ENCODE peak calls at places on chromosomes 5 and 9, in six cellular contexts. One of them, this sample, is unnamed.

GRCh38 chr9:129289131-129289731 is 111.2 kb upstream of the IER5L start:
- DNase-seq in adrenal gland: no peak
- DNase-seq in prostate gland: no peak
- DNase-seq in left ventricle myocardium inferior: no peak
- DNase-seq in CD8-positive, alpha-beta memory T cell: no peak
- DNase-seq in psoas muscle: peak; percentile 23
- DNase-seq in this sample: no peak

GRCh38 chr9:68538200-68538599 is 2.5 kb downstream of the TMEM252 start:
- DNase-seq in adrenal gland: peak; percentile 48
- DNase-seq in CD8-positive, alpha-beta memory T cell: no peak
- DNase-seq in psoas muscle: peak; percentile 70
- DNase-seq in left ventricle myocardium inferior: no peak
- DNase-seq in prostate gland: no peak
- DNase-seq in this sample: no peak

GRCh38 chr9:89309166-89309565 is 1.8 kb upstream of the CKS2 start:
- DNase-seq in left ventricle myocardium inferior: no peak
- DNase-seq in adrenal gland: no peak
- DNase-seq in CD8-positive, alpha-beta memory T cell: no peak
- DNase-seq in prostate gland: no peak
- DNase-seq in psoas muscle: no peak
- DNase-seq in this sample: no peak

GRCh38 chr9:136522354-136523237 is 23.3 kb downstream of the NOTCH1 start:
- DNase-seq in prostate gland: no peak
- DNase-seq in adrenal gland: no peak
- DNase-seq in psoas muscle: no peak
- DNase-seq in CD8-positive, alpha-beta memory T cell: no peak
- DNase-seq in left ventricle myocardium inferior: no peak
- DNase-seq in this sample: peak; percentile 49

GRCh38 chr5:156124713-156125112 is 202.3 kb upstream of the SGCD start:
- DNase-seq in adrenal gland: no peak
- DNase-seq in prostate gland: no peak
- DNase-seq in left ventricle myocardium inferior: no peak
- DNase-seq in psoas muscle: no peak
- DNase-seq in CD8-positive, alpha-beta memory T cell: no peak
- DNase-seq in this sample: no peak

GRCh38 chr9:84781431-84781830 is 111.9 kb downstream of the NTRK2 start:
- DNase-seq in left ventricle myocardium inferior: no peak
- DNase-seq in adrenal gland: no peak
- DNase-seq in CD8-positive, alpha-beta memory T cell: no peak
- DNase-seq in prostate gland: no peak
- DNase-seq in psoas muscle: no peak
- DNase-seq in this sample: no peak

GRCh38 chr5:116571568-116572321 is 2.9 kb downstream of the SEMA6A start:
- DNase-seq in left ventricle myocardium inferior: no peak
- DNase-seq in psoas muscle: no peak
- DNase-seq in CD8-positive, alpha-beta memory T cell: no peak
- DNase-seq in prostate gland: no peak
- DNase-seq in adrenal gland: peak; percentile 38
- DNase-seq in this sample: no peak

GRCh38 chr9:19174127-19174921 is 47.0 kb upstream of the PLIN2 start:
- DNase-seq in adrenal gland: peak; percentile 72
- DNase-seq in CD8-positive, alpha-beta memory T cell: peak; percentile 40
- DNase-seq in prostate gland: peak; percentile 7
- DNase-seq in psoas muscle: peak; percentile 89
- DNase-seq in left ventricle myocardium inferior: peak; percentile 62
- DNase-seq in this sample: peak; percentile 56

GRCh38 chr9:115462623-115463022 is 344.7 kb upstream of the TNC start:
- DNase-seq in CD8-positive, alpha-beta memory T cell: no peak
- DNase-seq in adrenal gland: no peak
- DNase-seq in left ventricle myocardium inferior: no peak
- DNase-seq in prostate gland: no peak
- DNase-seq in psoas muscle: no peak
- DNase-seq in this sample: no peak

GRCh38 chr9:90967171-90967570 is 165.6 kb downstream of the SYK start:
- DNase-seq in psoas muscle: no peak
- DNase-seq in prostate gland: no peak
- DNase-seq in CD8-positive, alpha-beta memory T cell: no peak
- DNase-seq in left ventricle myocardium inferior: no peak
- DNase-seq in adrenal gland: no peak
- DNase-seq in this sample: no peak

GRCh38 chr5:56361398-56361797 is 128.3 kb upstream of the ANKRD55 start:
- DNase-seq in psoas muscle: no peak
- DNase-seq in CD8-positive, alpha-beta memory T cell: no peak
- DNase-seq in left ventricle myocardium inferior: no peak
- DNase-seq in prostate gland: no peak
- DNase-seq in adrenal gland: no peak
- DNase-seq in this sample: no peak

GRCh38 chr9:99737649-99738048 is 84.0 kb upstream of the NR4A3 start:
- DNase-seq in psoas muscle: no peak
- DNase-seq in prostate gland: no peak
- DNase-seq in adrenal gland: no peak
- DNase-seq in left ventricle myocardium inferior: no peak
- DNase-seq in CD8-positive, alpha-beta memory T cell: no peak
- DNase-seq in this sample: no peak

GRCh38 chr5:74465724-74466123 is 174.8 kb downstream of the ENC1 start:
- DNase-seq in adrenal gland: no peak
- DNase-seq in psoas muscle: no peak
- DNase-seq in prostate gland: no peak
- DNase-seq in left ventricle myocardium inferior: no peak
- DNase-seq in CD8-positive, alpha-beta memory T cell: no peak
- DNase-seq in this sample: no peak

GRCh38 chr5:175823731-175824525 is 47.5 kb upstream of the CPLX2 start:
- DNase-seq in prostate gland: no peak
- DNase-seq in left ventricle myocardium inferior: no peak
- DNase-seq in CD8-positive, alpha-beta memory T cell: no peak
- DNase-seq in adrenal gland: no peak
- DNase-seq in psoas muscle: no peak
- DNase-seq in this sample: no peak

GRCh38 chr9:68741751-68742730 is 37.0 kb downstream of the PIP5K1B start:
- DNase-seq in adrenal gland: no peak
- DNase-seq in left ventricle myocardium inferior: no peak
- DNase-seq in psoas muscle: no peak
- DNase-seq in prostate gland: no peak
- DNase-seq in CD8-positive, alpha-beta memory T cell: no peak
- DNase-seq in this sample: no peak

GRCh38 chr5:36145311-36145710 is 6.4 kb downstream of the LMBRD2 start:
- DNase-seq in left ventricle myocardium inferior: no peak
- DNase-seq in psoas muscle: no peak
- DNase-seq in CD8-positive, alpha-beta memory T cell: no peak
- DNase-seq in adrenal gland: no peak
- DNase-seq in prostate gland: no peak
- DNase-seq in this sample: no peak

GRCh38 chr5:15601274-15601673 is 101.3 kb downstream of the FBXL7 start:
- DNase-seq in CD8-positive, alpha-beta memory T cell: no peak
- DNase-seq in prostate gland: no peak
- DNase-seq in left ventricle myocardium inferior: no peak
- DNase-seq in adrenal gland: no peak
- DNase-seq in psoas muscle: no peak
- DNase-seq in this sample: no peak

GRCh38 chr9:72577212-72577753 is 55.9 kb downstream of the TMC1 start:
- DNase-seq in prostate gland: peak; percentile 60
- DNase-seq in CD8-positive, alpha-beta memory T cell: no peak
- DNase-seq in psoas muscle: no peak
- DNase-seq in left ventricle myocardium inferior: no peak
- DNase-seq in adrenal gland: peak; percentile 60
- DNase-seq in this sample: no peak

GRCh38 chr9:136728080-136728547 is 14.6 kb downstream of the LCN10 start:
- DNase-seq in left ventricle myocardium inferior: peak; percentile 94
- DNase-seq in psoas muscle: peak; percentile 96
- DNase-seq in CD8-positive, alpha-beta memory T cell: peak; percentile 86
- DNase-seq in prostate gland: peak; percentile 83
- DNase-seq in adrenal gland: peak; percentile 89
- DNase-seq in this sample: peak; percentile 92

GRCh38 chr9:89746385-89747116 is 141.7 kb downstream of the GADD45G start:
- DNase-seq in left ventricle myocardium inferior: peak; percentile 71
- DNase-seq in adrenal gland: no peak
- DNase-seq in prostate gland: no peak
- DNase-seq in psoas muscle: peak; percentile 74
- DNase-seq in CD8-positive, alpha-beta memory T cell: no peak
- DNase-seq in this sample: no peak

GRCh38 chr5:77087484-77088291 is 603 bp upstream of the ZBED3 start:
- DNase-seq in left ventricle myocardium inferior: peak; percentile 28
- DNase-seq in prostate gland: peak; percentile 32
- DNase-seq in CD8-positive, alpha-beta memory T cell: no peak
- DNase-seq in adrenal gland: peak; percentile 29
- DNase-seq in psoas muscle: no peak
- DNase-seq in this sample: peak; percentile 21

GRCh38 chr9:132239999-132240859 is 78.4 kb downstream of the NTNG2 start:
- DNase-seq in left ventricle myocardium inferior: no peak
- DNase-seq in adrenal gland: peak; percentile 46
- DNase-seq in CD8-positive, alpha-beta memory T cell: no peak
- DNase-seq in psoas muscle: peak; percentile 48
- DNase-seq in prostate gland: no peak
- DNase-seq in this sample: no peak

GRCh38 chr9:132238026-132238972 is 76.4 kb downstream of the NTNG2 start:
- DNase-seq in psoas muscle: no peak
- DNase-seq in CD8-positive, alpha-beta memory T cell: no peak
- DNase-seq in prostate gland: no peak
- DNase-seq in left ventricle myocardium inferior: no peak
- DNase-seq in adrenal gland: no peak
- DNase-seq in this sample: no peak

GRCh38 chr9:132239518-132239917 is 77.7 kb downstream of the NTNG2 start:
- DNase-seq in psoas muscle: no peak
- DNase-seq in CD8-positive, alpha-beta memory T cell: no peak
- DNase-seq in left ventricle myocardium inferior: no peak
- DNase-seq in prostate gland: no peak
- DNase-seq in adrenal gland: no peak
- DNase-seq in this sample: no peak

GRCh38 chr9:132237481-132237880 is 75.6 kb downstream of the NTNG2 start:
- DNase-seq in prostate gland: no peak
- DNase-seq in CD8-positive, alpha-beta memory T cell: no peak
- DNase-seq in left ventricle myocardium inferior: peak; percentile 38
- DNase-seq in psoas muscle: no peak
- DNase-seq in adrenal gland: peak; percentile 70
- DNase-seq in this sample: no peak

DNA sequence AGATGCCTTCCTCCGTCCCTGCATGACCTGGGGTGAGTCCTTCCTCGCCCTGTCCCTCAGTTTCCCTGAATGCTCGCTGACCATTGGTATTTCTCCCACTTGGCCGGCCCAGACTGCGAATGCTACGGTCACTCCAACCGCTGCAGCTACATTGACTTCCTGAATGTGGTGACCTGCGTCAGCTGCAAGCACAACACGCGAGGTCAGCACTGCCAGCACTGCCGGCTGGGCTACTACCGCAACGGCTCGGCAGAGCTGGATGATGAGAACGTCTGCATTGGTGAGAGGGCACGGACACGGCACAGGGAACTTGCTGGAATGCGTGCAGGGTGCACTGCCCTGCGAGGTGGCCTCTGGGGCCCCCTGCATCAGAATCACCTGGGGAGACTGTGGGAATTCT is 77.1 kb downstream of the NTNG2 start:
- DNase-seq in CD8-positive, alpha-beta memory T cell: no peak
- DNase-seq in left ventricle myocardium inferior: no peak
- DNase-seq in adrenal gland: no peak
- DNase-seq in prostate gland: no peak
- DNase-seq in psoas muscle: no peak
- DNase-seq in this sample: no peak
- H3K27me3 ChIP-seq in CD8-positive, alpha-beta memory T cell: no peaks in the 10 kb centered on the region
- H3K27me3 ChIP-seq in left ventricle myocardium inferior: peaks cover 12% of the 10 kb centered on the region
- H3K27me3 ChIP-seq in adrenal gland: no peaks in the 10 kb centered on the region
- H3K27me3 ChIP-seq in prostate gland: no peaks in the 10 kb centered on the region
- H3K27me3 ChIP-seq in psoas muscle: no peaks in the 10 kb centered on the region
- H3K27me3 ChIP-seq in this sample: peaks cover 37% of the 10 kb centered on the region

DNA sequence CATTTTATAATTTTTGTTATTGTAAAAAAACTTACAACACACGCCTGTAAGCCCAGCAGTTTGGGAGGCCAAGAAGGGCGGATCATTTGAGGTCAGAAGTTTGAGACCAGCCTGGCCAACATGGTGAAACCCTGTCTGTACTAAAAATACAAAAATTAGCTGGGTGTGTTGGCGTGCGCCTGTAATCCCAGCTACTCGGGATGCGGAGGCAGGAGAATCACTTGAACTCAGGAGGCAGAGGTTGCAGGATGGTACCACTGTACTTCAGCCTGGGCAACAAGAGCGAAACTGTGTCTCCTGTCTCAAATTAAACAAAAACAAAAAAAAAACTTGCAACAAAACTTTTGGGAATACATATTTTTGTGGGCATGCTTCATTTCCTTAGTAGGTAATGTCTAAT is 164.6 kb downstream of the CACNA1B start:
- DNase-seq in prostate gland: no peak
- DNase-seq in psoas muscle: no peak
- DNase-seq in CD8-positive, alpha-beta memory T cell: no peak
- DNase-seq in left ventricle myocardium inferior: no peak
- DNase-seq in adrenal gland: no peak
- DNase-seq in this sample: no peak
- H3K4me1 ChIP-seq in prostate gland: no peaks in the 10 kb centered on the region
- H3K4me1 ChIP-seq in psoas muscle: no peaks in the 10 kb centered on the region
- H3K4me1 ChIP-seq in CD8-positive, alpha-beta memory T cell: no peaks in the 10 kb centered on the region
- H3K4me1 ChIP-seq in left ventricle myocardium inferior: peaks cover 9% of the 10 kb centered on the region
- H3K4me1 ChIP-seq in adrenal gland: no peaks in the 10 kb centered on the region
- H3K4me1 ChIP-seq in this sample: no peaks in the 10 kb centered on the region

DNA sequence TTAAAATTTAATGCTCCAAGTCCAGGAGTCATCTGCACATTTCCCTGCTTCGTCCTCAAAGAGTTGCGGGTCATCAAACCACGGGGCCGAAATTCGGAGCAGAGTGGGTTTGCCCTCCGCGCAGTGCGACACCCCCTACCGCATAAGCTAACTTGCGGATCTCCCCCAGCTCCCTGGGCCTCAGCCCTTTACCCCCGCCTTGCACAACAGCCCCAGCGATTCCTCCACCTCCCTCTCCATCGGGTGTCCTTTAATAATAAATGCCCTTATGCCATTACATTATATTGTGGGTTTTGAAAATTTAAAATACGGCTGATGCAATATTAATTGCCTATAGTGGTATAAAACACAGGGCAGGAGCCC is 3.9 kb downstream of the POU4F3 start:
- DNase-seq in left ventricle myocardium inferior: no peak
- DNase-seq in CD8-positive, alpha-beta memory T cell: no peak
- DNase-seq in adrenal gland: no peak
- DNase-seq in psoas muscle: no peak
- DNase-seq in prostate gland: no peak
- DNase-seq in this sample: no peak
- H3K27me3 ChIP-seq in left ventricle myocardium inferior: peaks cover 99% of the 10 kb centered on the region
- H3K27me3 ChIP-seq in CD8-positive, alpha-beta memory T cell: peaks cover 28% of the 10 kb centered on the region
- H3K27me3 ChIP-seq in adrenal gland: peaks cover 84% of the 10 kb centered on the region
- H3K27me3 ChIP-seq in psoas muscle: peaks cover 3% of the 10 kb centered on the region
- H3K27me3 ChIP-seq in prostate gland: peaks cover 67% of the 10 kb centered on the region
- H3K27me3 ChIP-seq in this sample: peaks cover 100% of the 10 kb centered on the region

DNA sequence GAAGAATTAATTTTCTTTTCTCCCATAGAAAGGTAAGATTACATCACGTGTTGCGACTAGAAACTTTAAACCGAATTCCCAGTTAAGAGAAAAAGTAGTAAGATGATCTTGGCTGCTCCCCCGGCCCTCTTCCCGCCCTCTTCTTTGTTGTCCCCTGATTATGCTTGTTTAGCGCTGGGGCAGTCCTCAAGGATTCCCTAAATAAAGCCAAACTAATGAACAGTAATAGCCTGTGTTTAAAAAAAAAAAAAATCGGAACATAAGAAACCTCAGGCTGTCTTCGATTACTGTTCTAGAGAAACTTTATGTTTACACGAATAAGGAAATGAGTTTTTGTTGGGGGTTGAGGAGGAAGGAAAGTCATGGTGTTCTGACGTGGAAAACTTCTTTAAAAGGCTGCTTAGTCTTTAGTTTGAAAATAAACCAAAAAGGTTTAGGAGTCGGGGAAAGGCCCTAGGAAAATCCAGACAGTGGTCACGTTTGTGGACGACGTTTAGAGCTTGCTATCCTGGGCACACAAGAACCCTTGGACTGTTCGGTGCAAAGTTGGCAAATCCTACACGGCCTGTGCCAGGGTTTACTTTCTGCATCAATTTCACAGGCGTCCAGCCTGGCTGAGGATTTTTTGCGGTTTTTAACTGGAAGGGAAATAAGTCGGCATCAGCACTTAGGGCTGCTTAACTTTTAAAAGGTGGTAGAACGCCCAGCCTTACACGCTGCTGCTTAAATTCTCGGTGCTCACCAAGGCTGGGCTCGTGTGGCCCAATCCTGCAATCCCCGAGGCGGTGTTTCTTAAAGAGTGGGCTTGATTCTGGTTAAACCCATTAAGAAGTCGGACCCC is 1.1 kb upstream of the MAT2B start:
- DNase-seq in CD8-positive, alpha-beta memory T cell: peak; percentile 23
- DNase-seq in psoas muscle: peak; percentile 57
- DNase-seq in prostate gland: peak; percentile 43
- DNase-seq in left ventricle myocardium inferior: peak; percentile 23
- DNase-seq in adrenal gland: peak; percentile 47
- DNase-seq in this sample: peak; percentile 60
- H3K4me1 ChIP-seq in CD8-positive, alpha-beta memory T cell: peaks cover 27% of the 10 kb centered on the region
- H3K4me1 ChIP-seq in psoas muscle: peaks cover 27% of the 10 kb centered on the region
- H3K4me1 ChIP-seq in prostate gland: peaks cover 10% of the 10 kb centered on the region
- H3K4me1 ChIP-seq in left ventricle myocardium inferior: peaks cover 69% of the 10 kb centered on the region
- H3K4me1 ChIP-seq in adrenal gland: peaks cover 23% of the 10 kb centered on the region
- H3K4me1 ChIP-seq in this sample: peaks cover 27% of the 10 kb centered on the region